ENCODE peak calls at places on chromosomes 12 and 14, in eight cellular contexts. One of them, this sample, is unnamed.

GRCh38 chr12:20627001-20627588 is 68.0 kb upstream of the SLCO1C1 start:
- DNase-seq in ovary: no peak
- DNase-seq in fibroblast of villous mesenchyme: peak; percentile 10
- DNase-seq in CD4-positive, alpha-beta T cell: no peak
- DNase-seq in HFF-Myc: no peak
- DNase-seq in RWPE1: no peak
- DNase-seq in AG09319: no peak
- DNase-seq in esophagus squamous epithelium: no peak
- DNase-seq in this sample: no peak

GRCh38 chr14:91154851-91155625 is 41.2 kb downstream of the DGLUCY start:
- DNase-seq in ovary: no peak
- DNase-seq in fibroblast of villous mesenchyme: peak; percentile 93
- DNase-seq in CD4-positive, alpha-beta T cell: no peak
- DNase-seq in HFF-Myc: no peak
- DNase-seq in RWPE1: peak; percentile 34
- DNase-seq in AG09319: no peak
- DNase-seq in esophagus squamous epithelium: no peak
- DNase-seq in this sample: no peak

GRCh38 chr12:4355843-4356327 is 23.6 kb downstream of the FGF23 start:
- DNase-seq in ovary: no peak
- DNase-seq in fibroblast of villous mesenchyme: peak; percentile 11
- DNase-seq in CD4-positive, alpha-beta T cell: peak; percentile 31
- DNase-seq in HFF-Myc: peak; percentile 17
- DNase-seq in RWPE1: no peak
- DNase-seq in AG09319: no peak
- DNase-seq in esophagus squamous epithelium: no peak
- DNase-seq in this sample: peak; percentile 47

GRCh38 chr12:28652239-28652638 is 462.0 kb downstream of the CCDC91 start:
- DNase-seq in ovary: no peak
- DNase-seq in fibroblast of villous mesenchyme: no peak
- DNase-seq in CD4-positive, alpha-beta T cell: no peak
- DNase-seq in HFF-Myc: no peak
- DNase-seq in RWPE1: no peak
- DNase-seq in AG09319: no peak
- DNase-seq in esophagus squamous epithelium: no peak
- DNase-seq in this sample: no peak

GRCh38 chr12:25427328-25428249 is 125.5 kb downstream of the LMNTD1 start:
- DNase-seq in ovary: no peak
- DNase-seq in fibroblast of villous mesenchyme: no peak
- DNase-seq in CD4-positive, alpha-beta T cell: no peak
- DNase-seq in HFF-Myc: no peak
- DNase-seq in RWPE1: no peak
- DNase-seq in AG09319: no peak
- DNase-seq in esophagus squamous epithelium: no peak
- DNase-seq in this sample: no peak

GRCh38 chr12:12224240-12224940 is 42.5 kb downstream of the LRP6 start:
- DNase-seq in ovary: no peak
- DNase-seq in fibroblast of villous mesenchyme: peak; percentile 64
- DNase-seq in CD4-positive, alpha-beta T cell: no peak
- DNase-seq in HFF-Myc: no peak
- DNase-seq in RWPE1: no peak
- DNase-seq in AG09319: no peak
- DNase-seq in esophagus squamous epithelium: no peak
- DNase-seq in this sample: no peak

GRCh38 chr14:75204106-75204505 is 27.7 kb upstream of the TMED10 start:
- DNase-seq in ovary: no peak
- DNase-seq in fibroblast of villous mesenchyme: peak; percentile 66
- DNase-seq in CD4-positive, alpha-beta T cell: no peak
- DNase-seq in HFF-Myc: no peak
- DNase-seq in RWPE1: no peak
- DNase-seq in AG09319: no peak
- DNase-seq in esophagus squamous epithelium: no peak
- DNase-seq in this sample: no peak

GRCh38 chr14:94177806-94178205 is 3.7 kb downstream of the PPP4R4 start:
- DNase-seq in ovary: no peak
- DNase-seq in fibroblast of villous mesenchyme: no peak
- DNase-seq in CD4-positive, alpha-beta T cell: no peak
- DNase-seq in HFF-Myc: no peak
- DNase-seq in RWPE1: no peak
- DNase-seq in AG09319: no peak
- DNase-seq in esophagus squamous epithelium: no peak
- DNase-seq in this sample: no peak

GRCh38 chr12:78088391-78088832 is 257.7 kb downstream of the NAV3 start:
- DNase-seq in ovary: no peak
- DNase-seq in fibroblast of villous mesenchyme: peak; percentile 62
- DNase-seq in CD4-positive, alpha-beta T cell: no peak
- DNase-seq in HFF-Myc: no peak
- DNase-seq in RWPE1: no peak
- DNase-seq in AG09319: no peak
- DNase-seq in esophagus squamous epithelium: no peak
- DNase-seq in this sample: no peak

GRCh38 chr14:35213869-35214387 is 78.3 kb upstream of the PSMA6 start:
- DNase-seq in ovary: no peak
- DNase-seq in fibroblast of villous mesenchyme: peak; percentile 68
- DNase-seq in CD4-positive, alpha-beta T cell: no peak
- DNase-seq in HFF-Myc: no peak
- DNase-seq in RWPE1: peak; percentile 69
- DNase-seq in AG09319: no peak
- DNase-seq in esophagus squamous epithelium: no peak
- DNase-seq in this sample: no peak

GRCh38 chr14:22871962-22872832 is 657 bp downstream of the LRP10 start:
- DNase-seq in ovary: peak; percentile 90
- DNase-seq in fibroblast of villous mesenchyme: peak; percentile 88
- DNase-seq in CD4-positive, alpha-beta T cell: peak; percentile 62
- DNase-seq in HFF-Myc: no peak
- DNase-seq in RWPE1: peak; percentile 78
- DNase-seq in AG09319: peak; percentile 64
- DNase-seq in esophagus squamous epithelium: no peak
- DNase-seq in this sample: no peak

GRCh38 chr12:6824962-6825381 is 3.2 kb upstream of the P3H3 start:
- DNase-seq in ovary: no peak
- DNase-seq in fibroblast of villous mesenchyme: no peak
- DNase-seq in CD4-positive, alpha-beta T cell: no peak
- DNase-seq in HFF-Myc: no peak
- DNase-seq in RWPE1: no peak
- DNase-seq in AG09319: no peak
- DNase-seq in esophagus squamous epithelium: no peak
- DNase-seq in this sample: peak; percentile 40

GRCh38 chr12:89775336-89776005 is 66.8 kb upstream of the ATP2B1 start:
- DNase-seq in ovary: no peak
- DNase-seq in fibroblast of villous mesenchyme: peak; percentile 67
- DNase-seq in CD4-positive, alpha-beta T cell: no peak
- DNase-seq in HFF-Myc: peak; percentile 30
- DNase-seq in RWPE1: peak; percentile 46
- DNase-seq in AG09319: no peak
- DNase-seq in esophagus squamous epithelium: no peak
- DNase-seq in this sample: no peak

GRCh38 chr14:69708586-69709169 is 58.3 kb upstream of the SRSF5 start:
- DNase-seq in ovary: no peak
- DNase-seq in fibroblast of villous mesenchyme: no peak
- DNase-seq in CD4-positive, alpha-beta T cell: peak; percentile 24
- DNase-seq in HFF-Myc: no peak
- DNase-seq in RWPE1: no peak
- DNase-seq in AG09319: no peak
- DNase-seq in esophagus squamous epithelium: no peak
- DNase-seq in this sample: no peak

GRCh38 chr12:52383331-52383730 is 2.1 kb downstream of the KRT84 start:
- DNase-seq in ovary: no peak
- DNase-seq in fibroblast of villous mesenchyme: no peak
- DNase-seq in CD4-positive, alpha-beta T cell: no peak
- DNase-seq in HFF-Myc: no peak
- DNase-seq in RWPE1: no peak
- DNase-seq in AG09319: no peak
- DNase-seq in esophagus squamous epithelium: no peak
- DNase-seq in this sample: no peak

GRCh38 chr14:69281450-69282169 is 21.7 kb downstream of the GALNT16 start:
- DNase-seq in ovary: no peak
- DNase-seq in fibroblast of villous mesenchyme: no peak
- DNase-seq in CD4-positive, alpha-beta T cell: no peak
- DNase-seq in HFF-Myc: no peak
- DNase-seq in RWPE1: no peak
- DNase-seq in AG09319: no peak
- DNase-seq in esophagus squamous epithelium: no peak
- DNase-seq in this sample: no peak

GRCh38 chr14:64720190-64720589 is 16.0 kb downstream of the PLEKHG3 start:
- DNase-seq in ovary: no peak
- DNase-seq in fibroblast of villous mesenchyme: peak; percentile 77
- DNase-seq in CD4-positive, alpha-beta T cell: no peak
- DNase-seq in HFF-Myc: no peak
- DNase-seq in RWPE1: peak; percentile 91
- DNase-seq in AG09319: no peak
- DNase-seq in esophagus squamous epithelium: no peak
- DNase-seq in this sample: no peak

GRCh38 chr14:75196468-75196867 is 20.1 kb upstream of the TMED10 start:
- DNase-seq in ovary: no peak
- DNase-seq in fibroblast of villous mesenchyme: no peak
- DNase-seq in CD4-positive, alpha-beta T cell: no peak
- DNase-seq in HFF-Myc: no peak
- DNase-seq in RWPE1: no peak
- DNase-seq in AG09319: no peak
- DNase-seq in esophagus squamous epithelium: no peak
- DNase-seq in this sample: no peak

GRCh38 chr14:50191499-50191898 is 39.9 kb downstream of the SOS2 start:
- DNase-seq in ovary: no peak
- DNase-seq in fibroblast of villous mesenchyme: no peak
- DNase-seq in CD4-positive, alpha-beta T cell: no peak
- DNase-seq in HFF-Myc: no peak
- DNase-seq in RWPE1: no peak
- DNase-seq in AG09319: no peak
- DNase-seq in esophagus squamous epithelium: no peak
- DNase-seq in this sample: no peak

GRCh38 chr14:50186088-50186487 is 45.3 kb downstream of the SOS2 start:
- DNase-seq in ovary: no peak
- DNase-seq in fibroblast of villous mesenchyme: no peak
- DNase-seq in CD4-positive, alpha-beta T cell: no peak
- DNase-seq in HFF-Myc: no peak
- DNase-seq in RWPE1: no peak
- DNase-seq in AG09319: no peak
- DNase-seq in esophagus squamous epithelium: no peak
- DNase-seq in this sample: no peak
- TF ChIP-seq CTCF in ovary: no peak
- TF ChIP-seq CTCF in fibroblast of villous mesenchyme: no peak
- TF ChIP-seq CTCF in CD4-positive, alpha-beta T cell: no peak
- TF ChIP-seq CTCF in HFF-Myc: no peak
- TF ChIP-seq CTCF in RWPE1: no peak
- TF ChIP-seq CTCF in AG09319: no peak
- TF ChIP-seq CTCF in esophagus squamous epithelium: no peak
- TF ChIP-seq CTCF in this sample: no peak

GRCh38 chr12:57273516-57273915 is 22.5 kb upstream of the STAC3 start:
- DNase-seq in ovary: no peak
- DNase-seq in fibroblast of villous mesenchyme: no peak
- DNase-seq in CD4-positive, alpha-beta T cell: no peak
- DNase-seq in HFF-Myc: no peak
- DNase-seq in RWPE1: no peak
- DNase-seq in AG09319: no peak
- DNase-seq in esophagus squamous epithelium: no peak
- DNase-seq in this sample: no peak

GRCh38 chr12:57266681-57267080 is 15.7 kb upstream of the STAC3 start:
- DNase-seq in ovary: no peak
- DNase-seq in fibroblast of villous mesenchyme: no peak
- DNase-seq in CD4-positive, alpha-beta T cell: no peak
- DNase-seq in HFF-Myc: no peak
- DNase-seq in RWPE1: no peak
- DNase-seq in AG09319: no peak
- DNase-seq in esophagus squamous epithelium: no peak
- DNase-seq in this sample: no peak

GRCh38 chr12:57272337-57273151 is 21.6 kb upstream of the STAC3 start:
- DNase-seq in ovary: peak; percentile 44
- DNase-seq in fibroblast of villous mesenchyme: peak; percentile 44
- DNase-seq in CD4-positive, alpha-beta T cell: no peak
- DNase-seq in HFF-Myc: no peak
- DNase-seq in RWPE1: no peak
- DNase-seq in AG09319: no peak
- DNase-seq in esophagus squamous epithelium: no peak
- DNase-seq in this sample: no peak

GRCh38 chr12:57268264-57268663 is 17.3 kb upstream of the STAC3 start:
- DNase-seq in ovary: no peak
- DNase-seq in fibroblast of villous mesenchyme: no peak
- DNase-seq in CD4-positive, alpha-beta T cell: no peak
- DNase-seq in HFF-Myc: no peak
- DNase-seq in RWPE1: no peak
- DNase-seq in AG09319: no peak
- DNase-seq in esophagus squamous epithelium: no peak
- DNase-seq in this sample: no peak

GRCh38 chr12:57270966-57271470 is 20.0 kb upstream of the STAC3 start:
- DNase-seq in ovary: no peak
- DNase-seq in fibroblast of villous mesenchyme: no peak
- DNase-seq in CD4-positive, alpha-beta T cell: no peak
- DNase-seq in HFF-Myc: no peak
- DNase-seq in RWPE1: no peak
- DNase-seq in AG09319: no peak
- DNase-seq in esophagus squamous epithelium: no peak
- DNase-seq in this sample: no peak
- TF ChIP-seq CTCF in ovary: no peak
- TF ChIP-seq CTCF in fibroblast of villous mesenchyme: no peak
- TF ChIP-seq CTCF in CD4-positive, alpha-beta T cell: no peak
- TF ChIP-seq CTCF in HFF-Myc: no peak
- TF ChIP-seq CTCF in RWPE1: no peak
- TF ChIP-seq CTCF in AG09319: no peak
- TF ChIP-seq CTCF in esophagus squamous epithelium: no peak
- TF ChIP-seq CTCF in this sample: no peak

DNA sequence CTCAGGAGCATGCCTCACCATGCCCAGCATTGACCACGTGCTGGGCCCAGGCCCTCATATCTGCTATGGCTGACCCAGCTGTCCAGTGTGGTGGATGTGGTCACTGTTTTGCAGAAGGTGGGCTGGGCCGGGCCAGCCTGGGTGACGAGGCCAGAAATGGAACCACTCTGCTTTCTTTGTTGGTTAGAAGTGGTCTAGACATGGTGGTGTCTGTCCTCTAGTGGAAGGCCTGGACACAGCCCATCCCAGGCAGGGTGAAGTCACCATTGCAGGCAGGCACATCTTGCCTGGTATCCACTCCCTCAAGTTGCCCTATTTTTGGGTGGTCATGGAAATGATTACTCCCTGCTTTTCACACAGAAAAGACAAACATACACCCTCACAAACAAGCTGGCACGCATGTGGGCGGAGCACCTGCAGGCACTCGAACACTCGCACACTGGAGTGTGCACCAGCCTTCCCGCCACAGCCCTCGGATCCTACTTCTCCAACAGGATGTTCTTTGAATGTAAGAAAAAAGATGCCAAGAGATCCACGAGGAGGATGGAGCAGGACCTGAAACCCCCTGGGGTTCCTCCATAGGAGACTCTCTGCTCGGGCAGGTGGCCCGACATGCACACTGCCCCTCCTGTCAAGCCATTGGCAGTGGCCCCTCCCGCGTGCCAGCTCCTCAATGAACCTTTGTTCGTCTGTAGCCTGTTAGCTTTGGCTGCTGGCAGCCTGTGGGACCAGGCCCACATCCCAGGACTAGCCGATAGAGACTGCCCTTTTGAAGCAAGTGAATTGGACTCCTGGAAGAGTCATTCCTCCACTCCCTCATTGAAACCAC is 38.4 kb downstream of the MLXIP start:
- DNase-seq in ovary: no peak
- DNase-seq in fibroblast of villous mesenchyme: no peak
- DNase-seq in CD4-positive, alpha-beta T cell: no peak
- DNase-seq in HFF-Myc: no peak
- DNase-seq in RWPE1: no peak
- DNase-seq in AG09319: no peak
- DNase-seq in esophagus squamous epithelium: no peak
- DNase-seq in this sample: no peak
- TF ChIP-seq CTCF in ovary: no peak
- TF ChIP-seq CTCF in fibroblast of villous mesenchyme: peak; percentile 15
- TF ChIP-seq CTCF in CD4-positive, alpha-beta T cell: no peak
- TF ChIP-seq CTCF in HFF-Myc: no peak
- TF ChIP-seq CTCF in RWPE1: no peak
- TF ChIP-seq CTCF in AG09319: no peak
- TF ChIP-seq CTCF in esophagus squamous epithelium: no peak
- TF ChIP-seq CTCF in this sample: no peak

GRCh38 chr14:106605548-106606448 is 1079.4 kb downstream of the TMEM121 start:
- DNase-seq in ovary: no peak
- DNase-seq in fibroblast of villous mesenchyme: no peak
- DNase-seq in CD4-positive, alpha-beta T cell: peak; percentile 78
- DNase-seq in HFF-Myc: no peak
- DNase-seq in RWPE1: no peak
- DNase-seq in AG09319: no peak
- DNase-seq in esophagus squamous epithelium: peak; percentile 11
- DNase-seq in this sample: no peak
- TF ChIP-seq CTCF in ovary: no peak
- TF ChIP-seq CTCF in fibroblast of villous mesenchyme: no peak
- TF ChIP-seq CTCF in CD4-positive, alpha-beta T cell: peak; percentile 61
- TF ChIP-seq CTCF in HFF-Myc: peak; percentile 4
- TF ChIP-seq CTCF in RWPE1: no peak
- TF ChIP-seq CTCF in AG09319: no peak
- TF ChIP-seq CTCF in esophagus squamous epithelium: no peak
- TF ChIP-seq CTCF in this sample: peak; percentile 60

This sample was measured in CD14-positive monocyte.